ENCODE peak calls at places on chromosomes 1 and 21, in nine cellular contexts. D, P, O, T, Y, X, H, V and W are unnamed samples. For H3K9me3 and H3K36me3, the result is how much of the 10 kb centered on the place peaks cover.

GRCh38 chr1:239898067-239898730 is 193.5 kb upstream of the FMN2 start:
- DNase-seq in D (peak), V (peak), Y (peak), P (peak), O (peak), T (peak), X (peak), H (peak), W (peak)

GRCh38 chr1:203287109-203287893 is 18.0 kb upstream of the BTG2 start:
- DNase-seq in V (peak), O (peak), Y (peak), D (peak), P (peak), H (no peak), T (peak), X (peak), W (peak)

GRCh38 chr21:44425895-44426662 is 29.2 kb upstream of the LRRC3 start:
- DNase-seq in P (no peak), H (no peak), T (no peak), O (no peak), Y (peak), V (no peak), D (peak), X (no peak), W (no peak)

GRCh38 chr1:108107658-108108057 is 92.5 kb downstream of the SLC25A24 start:
- DNase-seq in V (no peak), H (peak), Y (no peak), X (no peak), T (peak), O (no peak), D (no peak), P (no peak), W (no peak)

GRCh38 chr21:35274090-35274489 is 225.0 kb upstream of the RUNX1 start:
- DNase-seq in D (no peak), O (no peak), T (no peak), V (no peak), X (no peak), P (no peak), Y (no peak), H (no peak), W (no peak)

GRCh38 chr21:15557925-15558324 is 171.9 kb upstream of the USP25 start:
- DNase-seq in Y (no peak), V (peak), D (no peak), O (no peak), H (no peak), P (no peak), T (no peak), X (no peak), W (no peak)

GRCh38 chr1:92623187-92623778 is 136.6 kb upstream of the GFI1 start:
- DNase-seq in X (no peak), T (no peak), O (no peak), Y (no peak), D (no peak), H (no peak), V (peak), P (peak), W (peak)

GRCh38 chr1:29569971-29570634 is 333.8 kb downstream of the PTPRU start:
- DNase-seq in Y (no peak), P (no peak), H (peak), X (no peak), V (no peak), O (no peak), D (peak), T (no peak), W (no peak)

GRCh38 chr1:64866689-64867088 is 99.7 kb downstream of the JAK1 start:
- DNase-seq in O (no peak), H (no peak), Y (no peak), V (no peak), X (no peak), T (no peak), P (no peak), D (no peak), W (no peak)

GRCh38 chr1:230632273-230632873 is 9.9 kb upstream of the COG2 start:
- DNase-seq in D (no peak), P (no peak), H (peak), O (no peak), X (no peak), Y (no peak), V (peak), T (no peak), W (no peak)

GRCh38 chr1:61124078-61124477 is 41.7 kb downstream of the NFIA start:
- DNase-seq in Y (no peak), X (no peak), O (no peak), P (no peak), T (no peak), V (no peak), D (no peak), H (no peak), W (no peak)

GRCh38 chr1:107572674-107573205 is 392.2 kb downstream of the VAV3 start:
- DNase-seq in T (no peak), X (no peak), H (peak), P (no peak), V (no peak), D (no peak), O (no peak), Y (no peak), W (no peak)

GRCh38 chr1:28328228-28328648 is 602 bp upstream of the MED18 start:
- DNase-seq in O (no peak), D (no peak), Y (no peak), T (no peak), X (peak), P (no peak), V (no peak), H (no peak), W (no peak)

GRCh38 chr1:113178106-113178505 is 105.1 kb downstream of the LRIG2 start:
- DNase-seq in O (no peak), D (no peak), X (no peak), V (no peak), T (no peak), Y (no peak), H (no peak), P (no peak), W (no peak)

GRCh38 chr1:3000214-3000613 is 21.1 kb upstream of the ACTRT2 start:
- DNase-seq in X (no peak), V (no peak), D (no peak), P (no peak), H (no peak), T (no peak), Y (no peak), O (no peak), W (no peak)

GRCh38 chr1:3000671-3001470 is 20.4 kb upstream of the ACTRT2 start:
- DNase-seq in V (no peak), T (no peak), H (no peak), D (no peak), X (no peak), Y (no peak), O (no peak), P (no peak), W (no peak)

GRCh38 chr1:2998503-2999100 is 22.7 kb upstream of the ACTRT2 start:
- DNase-seq in D (no peak), Y (peak), X (no peak), V (no peak), P (no peak), O (no peak), H (no peak), T (no peak), W (no peak)

GRCh38 chr1:2999138-2999537 is 22.1 kb upstream of the ACTRT2 start:
- DNase-seq in H (no peak), D (no peak), Y (no peak), P (no peak), X (no peak), O (no peak), T (no peak), V (no peak), W (no peak)

DNA sequence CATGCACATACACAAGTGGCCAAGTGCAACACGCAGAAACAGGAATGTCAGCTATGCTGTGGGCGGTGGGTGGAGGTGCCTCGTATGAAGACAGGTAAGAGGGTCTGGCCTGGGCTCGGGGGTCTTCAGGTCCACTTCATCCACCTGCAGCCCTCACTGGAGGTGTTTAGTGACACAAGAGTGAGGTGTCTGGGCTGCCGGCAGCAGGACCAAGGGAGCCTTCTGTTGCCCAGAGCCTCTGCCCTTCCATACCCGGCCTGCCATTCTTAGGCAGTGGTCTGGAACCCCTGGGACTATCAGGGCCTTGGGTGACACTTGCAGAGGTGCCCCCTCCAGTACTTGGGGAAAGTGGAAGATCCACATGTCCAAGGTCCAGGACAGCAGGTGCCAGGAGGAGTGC is 21.7 kb upstream of the ACTRT2 start:
- DNase-seq in H (no peak), T (no peak), O (no peak), D (no peak), P (no peak), X (no peak), V (no peak), Y (no peak), W (no peak)
- H3K9me3 ChIP-seq in H (under half), T (under half), O (under half), D (under half), P (under half), X (under half), V (under half), Y (under half), W (under half)

DNA sequence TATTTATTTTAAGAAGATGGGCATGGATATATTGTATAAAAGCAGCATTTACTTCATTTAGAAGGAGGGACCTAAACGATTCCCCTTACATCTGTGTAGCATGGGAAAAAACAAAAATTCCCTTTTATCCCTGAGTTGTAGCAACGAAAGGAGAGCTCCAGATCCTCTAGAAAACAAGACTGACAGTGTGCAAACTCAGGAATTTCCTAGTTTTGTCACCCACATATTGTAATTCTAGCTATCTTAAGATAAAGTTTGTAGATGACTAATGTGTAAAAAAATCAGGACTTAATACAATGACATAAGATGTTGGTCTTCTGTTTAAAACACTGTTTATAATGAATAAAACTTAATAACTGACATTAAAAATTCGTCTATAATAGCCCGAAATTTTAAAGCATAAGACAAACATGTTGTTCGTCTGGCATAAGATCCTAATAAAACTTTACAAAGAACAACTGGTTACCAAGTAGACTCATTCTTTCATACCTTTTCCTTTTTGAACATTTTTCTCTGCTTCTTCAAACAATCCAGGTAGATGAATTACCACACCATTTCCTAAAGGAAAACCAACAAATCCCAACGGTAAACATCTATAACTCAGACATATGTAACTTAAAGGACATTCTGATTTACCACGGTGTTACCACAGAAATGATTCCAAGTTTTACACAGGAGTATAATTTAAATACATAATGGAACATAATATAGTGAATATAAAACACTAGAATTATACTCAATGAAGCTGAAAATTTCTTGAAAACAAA is 15.2 kb downstream of the ADSS2 start:
- DNase-seq in Y (no peak), D (no peak), H (no peak), O (no peak), X (no peak), V (no peak), T (no peak), P (no peak), W (no peak)
- H3K36me3 ChIP-seq in Y (under half), D (under half), H (under half), O (under half), X (under half), V (half or more), T (under half), P (under half), W (under half)

GRCh38 chr1:156491151-156491949 is 9.2 kb downstream of the MEF2D start:
- DNase-seq in H (no peak), T (no peak), D (no peak), O (no peak), P (no peak), Y (no peak), V (peak), X (no peak), W (no peak)
- H3K4me3 ChIP-seq in H (no peak), T (peak), D (no peak), O (no peak), P (peak), Y (peak), V (peak), X (peak), W (no peak)

GRCh38 chr1:118364882-118365281 is 179.9 kb upstream of the SPAG17 start:
- DNase-seq in X (no peak), D (no peak), T (no peak), Y (no peak), O (no peak), P (no peak), H (no peak), V (no peak), W (no peak)
- H3K9me3 ChIP-seq in X (under half), D (under half), T (under half), Y (half or more), O (under half), P (under half), H (under half), V (under half), W (under half)

GRCh38 chr21:42786884-42787283 is 92.5 kb downstream of the WDR4 start:
- DNase-seq in T (no peak), O (no peak), P (no peak), V (no peak), D (no peak), X (no peak), Y (no peak), H (no peak), W (no peak)

GRCh38 chr21:42784896-42785451 is 94.4 kb downstream of the WDR4 start:
- DNase-seq in O (no peak), H (no peak), P (no peak), X (no peak), T (no peak), V (no peak), D (no peak), Y (no peak), W (no peak)

GRCh38 chr21:42790520-42790919 is 88.8 kb downstream of the WDR4 start:
- DNase-seq in X (no peak), V (no peak), Y (no peak), T (no peak), P (no peak), H (no peak), D (no peak), O (no peak), W (no peak)

GRCh38 chr21:42785666-42786427 is 93.5 kb downstream of the WDR4 start:
- DNase-seq in O (no peak), P (no peak), V (no peak), T (no peak), H (no peak), X (no peak), Y (no peak), D (no peak), W (no peak)

GRCh38 chr21:42787613-42788012 is 91.7 kb downstream of the WDR4 start:
- DNase-seq in T (no peak), D (no peak), O (no peak), H (no peak), P (no peak), Y (no peak), V (no peak), X (no peak), W (no peak)
- H3K36me3 ChIP-seq in T (under half), D (under half), O (under half), H (under half), P (under half), Y (under half), V (under half), X (under half), W (under half)

GRCh38 chr1:184610872-184611614 is 143.6 kb downstream of the EDEM3 start:
- DNase-seq in P (no peak), O (no peak), V (no peak), H (no peak), X (no peak), D (no peak), Y (peak), T (no peak), W (no peak)
- H3K4me3 ChIP-seq in P (no peak), O (no peak), V (no peak), H (no peak), X (no peak), D (no peak), Y (peak), T (no peak), W (no peak)

DNA sequence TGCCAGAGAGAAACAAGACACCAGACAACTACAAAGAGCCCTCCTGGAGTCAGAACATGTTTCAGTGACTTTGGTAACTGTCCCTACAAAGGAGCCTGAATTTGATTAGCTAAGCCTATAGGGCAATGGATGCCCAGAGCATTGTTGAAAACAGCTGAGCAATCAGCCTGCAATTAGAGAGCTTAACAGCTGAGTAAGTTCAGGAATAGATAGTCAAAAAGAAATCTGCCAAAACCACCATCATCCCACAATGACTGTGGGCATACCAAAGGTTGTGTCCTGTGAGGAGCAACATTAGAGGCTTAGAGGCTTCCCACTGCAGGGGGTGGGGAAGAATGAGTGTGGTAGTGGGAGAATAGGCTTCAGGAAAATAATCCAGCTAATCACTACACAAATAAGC is 32.1 kb downstream of the SH3BP5L start:
- DNase-seq in H (no peak), D (no peak), P (no peak), O (no peak), T (no peak), Y (no peak), V (no peak), X (no peak), W (no peak)
- H3K9me3 ChIP-seq in H (under half), D (under half), P (under half), O (under half), T (under half), Y (under half), V (under half), X (under half), W (under half)

GRCh38 chr1:154445040-154445472 is 39.9 kb downstream of the IL6R start:
- DNase-seq in X (no peak), V (no peak), P (no peak), D (no peak), O (no peak), Y (no peak), H (no peak), T (no peak), W (no peak)

GRCh38 chr1:154448271-154448905 is 43.2 kb downstream of the IL6R start:
- DNase-seq in T (no peak), Y (no peak), P (no peak), H (no peak), D (no peak), X (peak), O (no peak), V (no peak), W (no peak)

GRCh38 chr1:154443274-154444013 is 38.3 kb downstream of the IL6R start:
- DNase-seq in P (no peak), Y (no peak), O (no peak), D (no peak), V (no peak), X (no peak), T (no peak), H (no peak), W (no peak)

GRCh38 chr1:154442006-154442740 is 37.0 kb downstream of the IL6R start:
- DNase-seq in T (no peak), O (no peak), P (no peak), D (no peak), V (no peak), X (no peak), H (no peak), Y (no peak), W (no peak)

DNA sequence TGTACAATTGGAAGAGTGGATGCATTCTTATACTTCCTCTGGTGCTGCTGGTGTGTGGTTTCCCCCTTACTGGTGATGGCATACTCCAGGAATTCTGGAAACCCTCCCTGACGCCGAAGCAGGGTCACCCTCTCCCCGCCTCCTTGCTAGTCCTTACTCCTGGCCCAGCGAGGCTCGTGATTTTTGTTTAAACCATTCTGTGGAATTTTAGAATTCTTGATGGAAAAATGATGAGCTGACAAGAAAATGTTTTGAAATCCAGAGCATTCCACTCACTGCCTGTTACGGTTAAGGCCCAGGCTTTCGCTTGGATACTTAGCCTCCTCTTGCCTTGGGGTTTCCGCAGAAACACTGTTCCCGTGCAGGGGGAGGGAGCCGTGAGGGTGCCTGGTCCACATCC is 41.1 kb downstream of the IL6R start:
- DNase-seq in H (no peak), P (no peak), O (no peak), D (no peak), X (no peak), T (no peak), Y (no peak), V (no peak), W (no peak)
- H3K36me3 ChIP-seq in H (under half), P (half or more), O (half or more), D (under half), X (under half), T (under half), Y (under half), V (under half), W (under half)

GRCh38 chr1:149888999-149889289 is 10.4 kb upstream of the BOLA1 start:
- DNase-seq in O (no peak), P (no peak), H (no peak), D (no peak), X (no peak), Y (no peak), T (no peak), V (no peak), W (no peak)
- H3K4me3 ChIP-seq in O (peak), P (peak), H (peak), D (no peak), X (peak), Y (peak), T (peak), V (peak), W (peak)

DNA sequence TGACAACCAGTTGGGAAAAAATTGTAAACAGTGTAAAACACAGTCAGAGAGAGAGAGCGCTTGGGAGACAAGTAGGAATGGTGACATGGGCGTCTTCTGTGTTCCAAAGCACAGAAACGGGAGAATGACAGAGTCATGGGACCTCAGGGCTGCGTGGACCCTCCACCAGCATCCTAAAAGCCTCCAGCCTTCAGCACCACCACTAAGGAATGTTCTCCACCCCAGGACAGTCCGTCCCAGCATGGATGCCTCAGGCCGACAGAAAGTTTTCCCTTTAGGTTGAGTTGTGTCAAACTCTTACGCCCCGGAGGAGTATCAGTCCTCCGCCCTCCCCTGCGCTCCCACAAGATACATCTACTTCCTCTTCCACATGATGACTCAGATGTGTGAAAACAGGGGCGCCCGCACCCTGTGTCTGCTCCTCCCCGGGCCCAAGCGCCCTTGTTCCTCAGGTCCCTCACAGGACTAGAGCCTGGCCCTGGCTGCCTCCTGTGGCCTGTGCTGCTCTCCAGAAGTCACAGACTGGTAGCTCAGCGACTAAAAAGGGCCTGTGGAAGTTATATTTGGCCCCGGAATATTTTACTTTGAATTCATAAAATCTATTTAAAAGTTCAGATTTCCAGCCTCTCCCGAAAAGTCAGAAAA is 63.9 kb upstream of the EFHD2 start:
- DNase-seq in O (peak), T (peak), Y (peak), V (no peak), H (peak), P (peak), X (peak), D (no peak), W (no peak)
- H3K9me3 ChIP-seq in O (under half), T (under half), Y (under half), V (under half), H (under half), P (under half), X (under half), D (under half), W (under half)